ENCODE peak calls at places on chromosomes 6 and 20, in eight cellular contexts. Q, I, S, H, P, C, L and O are unnamed samples.

GRCh38 chr6:4719491-4719890 is 56.7 kb upstream of the CDYL start:
- DNase-seq in Q (no peak), I (no peak), S (no peak), H (no peak), P (no peak), C (no peak), L (no peak), O (no peak)

GRCh38 chr6:140644017-140644416 is 1269.6 kb upstream of the CITED2 start:
- DNase-seq in Q (no peak), I (no peak), S (no peak), H (no peak), P (no peak), C (no peak), L (no peak), O (no peak)

GRCh38 chr20:41249371-41249770 is 68.2 kb downstream of the ZHX3 start:
- DNase-seq in Q (no peak), I (peak), S (no peak), H (no peak), P (peak), C (no peak), L (peak), O (peak)

GRCh38 chr20:3221398-3222226 is 12.3 kb downstream of the ITPA start:
- DNase-seq in Q (no peak), I (no peak), S (no peak), H (no peak), P (no peak), C (no peak), L (no peak), O (no peak)

GRCh38 chr20:51190783-51191180 is 167.9 kb upstream of the KCNG1 start:
- DNase-seq in Q (no peak), I (no peak), S (no peak), H (no peak), P (no peak), C (no peak), L (no peak), O (no peak)

GRCh38 chr6:23329091-23329490 is 759.7 kb downstream of the HDGFL1 start:
- DNase-seq in Q (no peak), I (no peak), S (no peak), H (no peak), P (no peak), C (no peak), L (no peak), O (no peak)

GRCh38 chr6:79782775-79783174 is 151.6 kb downstream of the SH3BGRL2 start:
- DNase-seq in Q (no peak), I (no peak), S (no peak), H (peak), P (no peak), C (no peak), L (no peak), O (no peak)

GRCh38 chr6:2296781-2297180 is 51.4 kb upstream of the GMDS start:
- DNase-seq in Q (no peak), I (no peak), S (no peak), H (no peak), P (no peak), C (no peak), L (no peak), O (no peak)

GRCh38 chr6:149478631-149479314 is 6.0 kb downstream of the ZC3H12D start:
- DNase-seq in Q (no peak), I (no peak), S (no peak), H (no peak), P (no peak), C (no peak), L (no peak), O (no peak)

GRCh38 chr20:64245746-64246595 is 9.6 kb upstream of the PCMTD2 start:
- DNase-seq in Q (no peak), I (peak), S (no peak), H (no peak), P (no peak), C (no peak), L (no peak), O (no peak)

GRCh38 chr6:362924-363249 is 28.7 kb upstream of the IRF4 start:
- DNase-seq in Q (no peak), I (no peak), S (no peak), H (no peak), P (no peak), C (no peak), L (no peak), O (no peak)